ENCODE peak calls at places on chromosomes 12 and 14, in five cellular contexts. One of them, this sample, is unnamed. For H3K4me1, the result is how much of the 10 kb centered on the place peaks cover.

GRCh38 chr14:68939893-68940613 is 39.0 kb downstream of the ACTN1 start:
- DNase-seq in fibroblast of lung: peak
- DNase-seq in IMR-90: peak
- DNase-seq in SK-N-SH: peak
- DNase-seq in HCT116: no peak
- DNase-seq in this sample: no peak

GRCh38 chr12:96015672-96016071 is 19.5 kb upstream of the HAL start:
- DNase-seq in fibroblast of lung: peak
- DNase-seq in IMR-90: peak
- DNase-seq in SK-N-SH: no peak
- DNase-seq in HCT116: no peak
- DNase-seq in this sample: no peak

GRCh38 chr12:49874142-49874897 is 29.4 kb downstream of the FAIM2 start:
- DNase-seq in fibroblast of lung: no peak
- DNase-seq in IMR-90: peak
- DNase-seq in SK-N-SH: no peak
- DNase-seq in HCT116: no peak
- DNase-seq in this sample: no peak

GRCh38 chr12:95151821-95152220 is 65.4 kb downstream of the FGD6 start:
- DNase-seq in fibroblast of lung: no peak
- DNase-seq in IMR-90: no peak
- DNase-seq in SK-N-SH: no peak
- DNase-seq in HCT116: no peak
- DNase-seq in this sample: no peak

GRCh38 chr14:95304342-95304741 is 15.4 kb downstream of the CLMN start:
- DNase-seq in fibroblast of lung: no peak
- DNase-seq in IMR-90: no peak
- DNase-seq in SK-N-SH: no peak
- DNase-seq in HCT116: no peak
- DNase-seq in this sample: peak

GRCh38 chr12:113040722-113041168 is 15.8 kb upstream of the DTX1 start:
- DNase-seq in fibroblast of lung: peak
- DNase-seq in IMR-90: peak
- DNase-seq in SK-N-SH: no peak
- DNase-seq in HCT116: peak
- DNase-seq in this sample: no peak

GRCh38 chr14:20996521-20996920 is 2.6 kb upstream of the SLC39A2 start:
- DNase-seq in fibroblast of lung: no peak
- DNase-seq in IMR-90: no peak
- DNase-seq in SK-N-SH: no peak
- DNase-seq in HCT116: no peak
- DNase-seq in this sample: no peak

GRCh38 chr14:78202976-78203375 is 32.8 kb downstream of the NRXN3 start:
- DNase-seq in fibroblast of lung: no peak
- DNase-seq in IMR-90: no peak
- DNase-seq in SK-N-SH: peak
- DNase-seq in HCT116: no peak
- DNase-seq in this sample: no peak

GRCh38 chr12:56522486-56523193 is 1.0 kb downstream of the RBMS2 start:
- DNase-seq in fibroblast of lung: peak
- DNase-seq in IMR-90: peak
- DNase-seq in SK-N-SH: peak
- DNase-seq in HCT116: no peak
- DNase-seq in this sample: no peak

GRCh38 chr14:39431416-39432178 is 636 bp downstream of the FBXO33 start:
- DNase-seq in fibroblast of lung: peak
- DNase-seq in IMR-90: peak
- DNase-seq in SK-N-SH: peak
- DNase-seq in HCT116: peak
- DNase-seq in this sample: peak

GRCh38 chr12:16349132-16349463 is 1.7 kb downstream of the MGST1 start:
- DNase-seq in fibroblast of lung: peak
- DNase-seq in IMR-90: peak
- DNase-seq in SK-N-SH: no peak
- DNase-seq in HCT116: no peak
- DNase-seq in this sample: no peak

GRCh38 chr12:7114008-7114407 is 5.0 kb upstream of the C1RL start:
- DNase-seq in fibroblast of lung: no peak
- DNase-seq in IMR-90: no peak
- DNase-seq in SK-N-SH: no peak
- DNase-seq in HCT116: no peak
- DNase-seq in this sample: no peak

GRCh38 chr14:65329481-65329880 is 83.0 kb upstream of the FUT8 start:
- DNase-seq in fibroblast of lung: no peak
- DNase-seq in IMR-90: no peak
- DNase-seq in SK-N-SH: no peak
- DNase-seq in HCT116: no peak
- DNase-seq in this sample: no peak
- H3K4me2 ChIP-seq in fibroblast of lung: no peak
- H3K4me2 ChIP-seq in IMR-90: no peak
- H3K4me2 ChIP-seq in SK-N-SH: no peak
- H3K4me2 ChIP-seq in HCT116: no peak
- H3K4me2 ChIP-seq in this sample: peak

DNA sequence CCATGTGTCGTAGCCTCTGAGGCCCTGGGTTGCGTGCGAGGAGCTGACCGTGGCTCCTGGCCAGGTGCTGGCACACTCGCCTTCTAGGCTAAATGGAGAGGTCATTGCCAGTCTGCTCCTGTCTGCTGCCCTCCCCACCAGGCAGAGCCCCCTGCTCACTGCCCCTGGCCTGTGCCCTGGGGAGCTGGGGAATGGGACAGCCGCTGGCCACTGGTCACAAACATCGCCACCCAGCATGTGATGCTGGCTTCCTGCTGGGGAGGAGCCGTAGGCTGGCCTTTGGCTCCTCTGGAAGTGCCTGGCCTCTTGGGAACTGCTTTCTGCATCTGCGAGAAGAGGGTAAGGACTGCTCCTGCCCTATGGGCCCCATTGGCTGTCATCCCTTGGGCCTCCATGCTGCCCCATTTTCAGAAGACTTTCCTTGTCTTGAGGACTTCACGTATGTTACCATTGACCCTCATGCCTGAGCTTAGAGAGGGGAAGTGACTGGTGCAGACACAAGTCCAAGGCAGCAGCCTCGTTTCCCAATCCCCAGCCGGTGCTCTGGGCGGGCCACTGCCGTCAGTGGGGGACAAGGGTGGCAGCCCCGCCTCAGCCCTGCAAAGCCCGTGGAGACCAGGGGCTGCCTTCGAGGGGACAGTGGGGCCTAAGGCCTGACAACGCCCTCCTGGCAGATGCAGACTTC is 2.0 kb upstream of the TNFAIP2 start:
- DNase-seq in fibroblast of lung: no peak
- DNase-seq in IMR-90: no peak
- DNase-seq in SK-N-SH: no peak
- DNase-seq in HCT116: no peak
- DNase-seq in this sample: no peak
- H2AFZ ChIP-seq in fibroblast of lung: no peak
- H2AFZ ChIP-seq in IMR-90: peak
- H2AFZ ChIP-seq in SK-N-SH: no peak
- H2AFZ ChIP-seq in HCT116: no peak
- H2AFZ ChIP-seq in this sample: no peak

GRCh38 chr12:47808574-47809380 is 10.9 kb downstream of the HDAC7 start:
- DNase-seq in fibroblast of lung: no peak
- DNase-seq in IMR-90: peak
- DNase-seq in SK-N-SH: no peak
- DNase-seq in HCT116: no peak
- DNase-seq in this sample: peak
- H3K4me1 ChIP-seq in fibroblast of lung: half or more
- H3K4me1 ChIP-seq in IMR-90: half or more
- H3K4me1 ChIP-seq in SK-N-SH: half or more
- H3K4me1 ChIP-seq in HCT116: half or more
- H3K4me1 ChIP-seq in this sample: half or more

GRCh38 chr14:103698380-103699260 is 16.6 kb downstream of the XRCC3 start:
- DNase-seq in fibroblast of lung: no peak
- DNase-seq in IMR-90: no peak
- DNase-seq in SK-N-SH: no peak
- DNase-seq in HCT116: no peak
- DNase-seq in this sample: peak
- H3K4me2 ChIP-seq in fibroblast of lung: no peak
- H3K4me2 ChIP-seq in IMR-90: no peak
- H3K4me2 ChIP-seq in SK-N-SH: no peak
- H3K4me2 ChIP-seq in HCT116: no peak
- H3K4me2 ChIP-seq in this sample: peak

GRCh38 chr12:89082354-89082753 is 269.9 kb downstream of the DUSP6 start:
- DNase-seq in fibroblast of lung: peak
- DNase-seq in IMR-90: peak
- DNase-seq in SK-N-SH: no peak
- DNase-seq in HCT116: no peak
- DNase-seq in this sample: no peak
- H2AFZ ChIP-seq in fibroblast of lung: no peak
- H2AFZ ChIP-seq in IMR-90: peak
- H2AFZ ChIP-seq in SK-N-SH: no peak
- H2AFZ ChIP-seq in HCT116: no peak
- H2AFZ ChIP-seq in this sample: no peak

GRCh38 chr14:51081209-51081608 is 13.7 kb downstream of the TRIM9 start:
- DNase-seq in fibroblast of lung: peak
- DNase-seq in IMR-90: no peak
- DNase-seq in SK-N-SH: no peak
- DNase-seq in HCT116: no peak
- DNase-seq in this sample: no peak

GRCh38 chr14:51081712-51082111 is 13.2 kb downstream of the TRIM9 start:
- DNase-seq in fibroblast of lung: no peak
- DNase-seq in IMR-90: no peak
- DNase-seq in SK-N-SH: no peak
- DNase-seq in HCT116: no peak
- DNase-seq in this sample: no peak

GRCh38 chr14:51080622-51081021 is 14.3 kb downstream of the TRIM9 start:
- DNase-seq in fibroblast of lung: no peak
- DNase-seq in IMR-90: no peak
- DNase-seq in SK-N-SH: no peak
- DNase-seq in HCT116: no peak
- DNase-seq in this sample: no peak

GRCh38 chr14:51079085-51079484 is 15.8 kb downstream of the TRIM9 start:
- DNase-seq in fibroblast of lung: no peak
- DNase-seq in IMR-90: no peak
- DNase-seq in SK-N-SH: no peak
- DNase-seq in HCT116: no peak
- DNase-seq in this sample: no peak

DNA sequence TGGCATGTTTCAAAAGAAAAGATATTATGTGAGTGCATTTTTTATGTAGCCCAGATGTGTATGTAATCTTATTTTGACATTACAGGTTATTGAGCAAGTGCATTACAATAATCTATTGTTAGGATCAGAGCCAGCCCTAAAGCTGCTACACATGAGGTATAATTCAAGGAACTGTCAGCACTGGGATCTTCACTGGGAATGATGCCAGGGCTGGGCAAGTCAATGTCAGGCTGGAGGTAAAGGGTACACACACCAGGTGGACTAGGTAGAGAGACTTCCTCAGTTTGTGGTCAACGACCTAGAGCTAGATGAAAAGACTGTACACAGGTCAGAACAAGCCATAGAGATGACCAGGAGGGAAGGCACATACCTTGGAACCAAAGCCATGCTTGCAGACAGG is 15.4 kb downstream of the TRIM9 start:
- DNase-seq in fibroblast of lung: no peak
- DNase-seq in IMR-90: no peak
- DNase-seq in SK-N-SH: peak
- DNase-seq in HCT116: no peak
- DNase-seq in this sample: no peak
- H3K4me1 ChIP-seq in fibroblast of lung: under half
- H3K4me1 ChIP-seq in IMR-90: under half
- H3K4me1 ChIP-seq in SK-N-SH: under half
- H3K4me1 ChIP-seq in HCT116: under half
- H3K4me1 ChIP-seq in this sample: under half